ENCODE peak calls at places on chromosome 13, in four cellular contexts. W is testis; C is CD8-positive, alpha-beta T cell; N is H1. J is an unnamed sample.

GRCh38 chr13:24119593-24120508 is 40.7 kb upstream of the SPATA13 start:
- DNase-seq in C (no peak), N (no peak), W (no peak), J (no peak)

GRCh38 chr13:42649761-42650289 is 75.9 kb downstream of the TNFSF11 start:
- DNase-seq in N (no peak), C (no peak), W (no peak), J (no peak)

GRCh38 chr13:38173403-38173802 is 176.2 kb upstream of the UFM1 start:
- DNase-seq in C (no peak), N (no peak), W (no peak), J (no peak)

GRCh38 chr13:28837111-28837510 is 17.0 kb downstream of the MTUS2 start:
- DNase-seq in N (no peak), W (no peak), C (no peak), J (no peak)

GRCh38 chr13:44523176-44524017 is 52.7 kb downstream of the TSC22D1 start:
- DNase-seq in C (no peak), W (peak; percentile 27), N (no peak), J (no peak)

GRCh38 chr13:25432686-25433085 is 60.9 kb downstream of the ATP8A2 start:
- DNase-seq in W (no peak), N (no peak), C (no peak), J (no peak)

GRCh38 chr13:106372199-106373160 is 163.0 kb downstream of the EFNB2 start:
- DNase-seq in C (no peak), W (no peak), N (no peak), J (no peak)

GRCh38 chr13:83881917-83882625 is at the start of gene SLITRK1:
- DNase-seq in W (peak; percentile 66), N (peak; percentile 93), C (no peak), J (peak; percentile 22)

GRCh38 chr13:40074338-40074737 is 418.9 kb downstream of the COG6 start:
- DNase-seq in C (no peak), N (no peak), W (no peak), J (no peak)

GRCh38 chr13:79541426-79542049 is 60.6 kb downstream of the NDFIP2 start:
- DNase-seq in N (no peak), W (no peak), C (no peak), J (no peak)

DNA sequence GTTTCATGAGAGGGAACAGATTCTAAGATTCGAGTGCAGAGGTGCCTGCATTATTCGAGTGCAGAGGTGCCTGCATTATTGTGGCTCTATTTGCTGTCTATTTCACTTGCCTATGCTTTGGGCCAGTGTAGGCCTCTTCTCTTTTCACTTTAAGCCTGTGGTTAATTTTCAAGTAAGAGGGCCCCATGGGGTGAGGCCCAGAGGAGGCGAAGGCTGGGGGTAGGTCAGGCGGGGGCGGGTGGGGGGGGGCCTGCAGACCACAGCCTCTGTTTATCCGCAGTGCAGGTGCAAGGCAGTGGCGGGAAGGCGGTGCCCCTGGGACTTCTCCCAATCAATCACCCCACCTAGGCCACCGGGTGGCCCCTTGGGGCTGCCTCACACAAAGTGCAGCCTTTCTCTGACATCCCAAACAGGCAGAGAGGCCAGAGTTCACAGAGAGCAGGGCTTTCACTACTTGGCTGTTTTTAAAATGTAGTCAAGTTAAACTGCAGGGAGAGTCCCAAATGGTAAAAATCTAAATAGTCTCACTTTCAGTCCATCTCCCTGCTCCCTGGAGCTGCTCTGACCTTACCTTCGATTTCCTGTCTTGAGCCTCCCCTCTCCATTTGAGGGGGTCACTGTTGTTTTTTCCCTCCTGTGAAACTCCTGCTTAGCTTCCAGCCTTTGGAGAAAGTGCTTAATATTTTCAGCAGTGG is 249.1 kb downstream of the DLEU7 start:
- DNase-seq in W (no peak), C (no peak), N (no peak), J (no peak)
- H3K4me3 ChIP-seq in W (no peak overlapping the region), C (no peak overlapping the region), N (no peak overlapping the region), J (no peak overlapping the region)

GRCh38 chr13:46595918-46596315 is 42.9 kb downstream of the LRCH1 start:
- DNase-seq in W (no peak), N (no peak), C (no peak), J (no peak)

GRCh38 chr13:46593403-46593802 is 40.4 kb downstream of the LRCH1 start:
- DNase-seq in C (peak; percentile 27), N (no peak), W (no peak), J (no peak)

GRCh38 chr13:46596501-46596900 is 43.5 kb downstream of the LRCH1 start:
- DNase-seq in C (no peak), W (no peak), N (no peak), J (no peak)

GRCh38 chr13:46592410-46592809 is 39.4 kb downstream of the LRCH1 start:
- DNase-seq in N (no peak), W (no peak), C (no peak), J (no peak)

DNA sequence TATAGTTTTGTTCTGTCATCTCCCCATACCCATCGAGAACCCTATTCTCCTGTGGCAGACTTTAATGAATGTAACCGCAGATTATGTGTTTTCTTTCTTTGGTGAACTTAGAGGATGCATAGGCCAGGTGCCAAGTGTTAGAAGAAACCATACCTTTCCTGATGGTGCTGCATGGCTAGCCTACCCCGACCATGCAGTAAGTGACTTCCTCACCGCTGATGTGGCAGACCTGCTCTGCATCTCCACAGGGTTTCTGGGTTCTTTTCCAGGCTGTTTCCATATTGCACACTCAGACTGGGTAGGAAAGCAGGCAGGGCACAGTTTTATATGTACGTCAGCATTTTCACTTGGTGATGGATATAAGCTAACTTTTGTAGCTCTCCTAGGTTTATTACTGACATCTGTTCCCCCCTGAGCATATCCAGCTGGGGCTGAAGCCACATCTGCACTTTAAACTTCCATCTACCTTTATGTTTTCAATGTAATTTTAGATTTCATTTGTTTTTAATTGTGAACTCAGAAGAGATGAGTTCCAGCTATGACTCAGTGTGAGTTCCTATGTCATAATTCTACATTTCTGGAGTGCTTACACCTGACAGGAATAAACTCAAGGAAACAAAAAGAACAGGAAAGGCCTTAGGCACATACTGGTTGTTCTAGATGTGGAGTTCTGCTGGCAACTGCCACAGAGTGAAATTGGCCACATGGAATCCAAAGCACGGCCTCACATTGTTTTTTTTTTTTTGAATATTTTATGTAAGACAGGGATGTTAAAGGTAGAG is 42.4 kb downstream of the LRCH1 start:
- DNase-seq in N (no peak), C (no peak), W (no peak), J (no peak)
- H3K4me1 ChIP-seq in N (no peaks in the 10 kb centered on the region), C (peaks cover 58% of the 10 kb centered on the region), W (peaks cover 14% of the 10 kb centered on the region), J (peaks cover 14% of the 10 kb centered on the region)

GRCh38 chr13:35699805-35700204 is 223.3 kb upstream of the MAB21L1 start:
- DNase-seq in N (no peak), W (peak; percentile 61), C (no peak), J (peak; percentile 39)

GRCh38 chr13:35700661-35701060 is 224.2 kb upstream of the MAB21L1 start:
- DNase-seq in W (no peak), C (no peak), N (no peak), J (no peak)

GRCh38 chr13:35697281-35697680 is 220.8 kb upstream of the MAB21L1 start:
- DNase-seq in C (no peak), N (no peak), W (no peak), J (no peak)

GRCh38 chr13:35702316-35702715 is 225.8 kb upstream of the MAB21L1 start:
- DNase-seq in W (no peak), N (no peak), C (no peak), J (no peak)

GRCh38 chr13:35699181-35699580 is 222.7 kb upstream of the MAB21L1 start:
- DNase-seq in C (no peak), W (no peak), N (no peak), J (no peak)
- H3K27ac ChIP-seq in C (no peak overlapping the region), W (no peak overlapping the region), N (no peak overlapping the region), J (no peak overlapping the region)

DNA sequence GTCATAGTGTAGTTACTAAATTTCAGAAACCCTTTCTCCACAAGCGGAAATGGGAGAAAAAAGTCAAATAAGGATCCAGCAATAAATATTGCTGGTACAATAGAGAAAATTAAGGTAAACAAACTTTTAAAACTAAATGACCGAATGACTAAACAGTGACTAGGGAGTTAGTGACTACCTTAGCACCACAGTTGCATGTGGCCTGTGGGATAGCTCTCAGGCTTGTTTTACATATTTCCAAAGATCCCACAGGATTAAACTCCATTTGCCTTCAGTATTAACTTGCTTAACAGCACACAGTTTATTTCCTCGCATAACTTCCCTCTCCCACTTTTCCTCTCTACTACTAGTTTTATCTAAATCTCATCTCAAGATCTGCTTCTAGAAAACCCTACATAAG is 824.3 kb upstream of the KLHL1 start:
- DNase-seq in C (no peak), N (no peak), W (no peak), J (no peak)
- H3K4me3 ChIP-seq in C (no peak overlapping the region), N (no peak overlapping the region), W (no peak overlapping the region), J (no peak overlapping the region)

DNA sequence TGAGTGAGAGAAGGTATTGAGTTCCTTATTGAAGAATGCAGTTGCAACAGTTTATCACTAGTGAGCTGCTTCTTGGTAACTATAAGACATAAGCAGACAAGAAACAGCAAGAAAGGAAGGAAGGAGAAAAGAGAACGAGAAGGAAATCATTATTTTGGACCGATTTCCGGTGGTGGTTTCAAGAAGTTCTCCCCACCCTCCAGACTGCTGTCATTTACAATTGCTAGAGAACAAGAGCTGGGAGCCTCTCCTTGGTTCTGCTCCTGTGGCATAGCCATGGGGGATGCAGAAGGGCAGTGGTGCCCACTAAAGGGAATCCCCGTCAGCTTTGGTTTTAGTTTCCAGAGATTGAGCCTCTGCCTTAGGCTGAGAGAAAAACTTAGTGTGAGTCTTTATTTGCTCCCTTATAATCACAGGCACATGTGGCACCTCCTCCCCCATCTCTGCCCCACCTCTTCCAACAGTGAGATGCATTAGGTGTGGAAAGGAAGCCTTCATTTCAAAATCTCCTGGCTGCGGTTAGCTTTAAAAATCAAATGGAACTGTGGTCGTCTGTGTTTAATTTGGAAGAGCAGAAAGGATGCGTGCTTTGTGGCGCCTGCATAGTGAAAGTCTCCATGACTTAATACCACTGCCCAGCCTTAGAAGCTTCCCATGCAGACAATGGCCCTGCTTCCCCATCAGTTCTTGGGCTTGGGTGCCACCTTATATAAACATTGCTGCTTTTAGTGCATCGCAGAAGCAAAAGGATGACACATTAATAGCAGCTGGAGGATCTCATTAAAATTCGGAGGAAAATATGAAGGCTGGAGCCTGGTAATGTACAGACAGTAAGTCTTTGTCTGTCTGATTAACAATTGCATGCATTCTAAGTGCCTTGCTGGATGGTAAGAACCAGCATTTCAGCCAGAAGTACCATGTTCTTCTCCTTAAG is 25.0 kb downstream of the LRCH1 start:
- DNase-seq in N (no peak), C (no peak), W (no peak), J (no peak)
- H3K4me1 ChIP-seq in N (no peaks in the 10 kb centered on the region), C (peaks cover 14% of the 10 kb centered on the region), W (peaks cover 39% of the 10 kb centered on the region), J (peaks cover 20% of the 10 kb centered on the region)

DNA sequence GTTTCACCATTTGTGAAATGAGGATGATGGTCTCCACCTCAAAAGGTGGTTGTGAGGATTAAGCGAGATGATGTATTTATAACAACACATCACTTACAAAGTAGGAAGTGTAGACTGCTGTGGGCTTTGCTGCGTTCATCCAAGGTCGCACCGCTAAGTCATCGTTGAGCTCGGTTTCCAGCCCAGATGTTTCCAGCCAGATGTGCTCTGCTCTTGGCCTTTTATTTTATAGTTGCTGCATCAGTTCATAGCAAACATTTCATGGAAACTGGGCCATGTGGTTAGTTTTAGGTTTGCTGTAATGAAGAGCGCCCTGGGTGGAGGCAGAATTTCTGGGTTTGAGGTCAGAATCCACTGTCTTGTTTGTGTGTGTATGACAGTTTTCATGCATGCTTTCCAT is 76.5 kb upstream of the RNF113B start:
- DNase-seq in C (no peak), N (no peak), W (no peak), J (no peak)
- H3K27ac ChIP-seq in C (no peak overlapping the region), N (no peak overlapping the region), W (no peak overlapping the region), J (no peak overlapping the region)

J was measured in right cardiac atrium.